ENCODE peak calls at places on chromosomes 1 and 21, in seven cellular contexts. Y is lung; K is MM.1S; N is CD4-positive, CD25-positive, alpha-beta regulatory T cell; Z is SK-N-SH; Q is left ventricle myocardium inferior; B is Peyer's patch. V is an unnamed sample. For H3K9me3, the result is how much of the 10 kb centered on the place peaks cover.

GRCh38 chr1:22712502-22713271 is 2.0 kb downstream of the EPHB2 start:
- DNase-seq in Y (no peak), N (no peak), B (peak), Q (no peak), Z (peak), K (peak), V (no peak)

GRCh38 chr1:111880866-111881837 is 108.3 kb downstream of the KCND3 start:
- DNase-seq in B (no peak), K (no peak), Y (no peak), Z (peak), Q (peak), N (no peak), V (no peak)

GRCh38 chr1:182051938-182052337 is 9.6 kb downstream of the ZNF648 start:
- DNase-seq in Z (no peak), Q (no peak), K (no peak), B (no peak), N (no peak), Y (no peak), V (no peak)

GRCh38 chr1:145960468-145961108 is 2.8 kb upstream of the LIX1L start:
- DNase-seq in B (peak), N (peak), Y (peak), K (no peak), Z (peak), Q (peak), V (peak)

GRCh38 chr1:224700915-224701531 is 84.9 kb downstream of the CNIH3 start:
- DNase-seq in N (no peak), K (peak), Z (peak), Q (no peak), Y (no peak), B (no peak), V (no peak)

GRCh38 chr1:182370532-182370931 is 21.1 kb downstream of the GLUL start:
- DNase-seq in Y (no peak), Q (no peak), N (no peak), B (no peak), K (no peak), Z (no peak), V (no peak)

GRCh38 chr1:27241677-27242076 is 7.2 kb downstream of the WDTC1 start:
- DNase-seq in B (no peak), K (no peak), Y (no peak), Q (no peak), N (no peak), Z (no peak), V (no peak)

GRCh38 chr1:113027008-113027407 is 46.0 kb upstream of the LRIG2 start:
- DNase-seq in N (no peak), Q (no peak), Y (no peak), Z (no peak), B (no peak), K (no peak), V (no peak)

GRCh38 chr1:161082483-161082882 is 6.9 kb downstream of the NECTIN4 start:
- DNase-seq in B (no peak), K (no peak), N (no peak), Z (no peak), Q (no peak), Y (no peak), V (no peak)

GRCh38 chr1:209513226-209513625 is 70.3 kb upstream of the CAMK1G start:
- DNase-seq in K (peak), Q (no peak), N (no peak), Z (peak), B (no peak), Y (no peak), V (no peak)

GRCh38 chr1:19990703-19991102 is 11.3 kb upstream of the PLA2G2A start:
- DNase-seq in Y (no peak), Q (no peak), K (no peak), Z (no peak), N (no peak), B (no peak), V (no peak)

GRCh38 chr1:222331340-222331739 is 216.6 kb downstream of the HHIPL2 start:
- DNase-seq in N (no peak), Z (no peak), K (no peak), Q (no peak), Y (no peak), B (no peak), V (no peak)

GRCh38 chr21:46142581-46143473 is 12.6 kb downstream of the FTCD start:
- DNase-seq in K (no peak), Z (no peak), Y (no peak), Q (no peak), B (no peak), N (peak), V (no peak)

DNA sequence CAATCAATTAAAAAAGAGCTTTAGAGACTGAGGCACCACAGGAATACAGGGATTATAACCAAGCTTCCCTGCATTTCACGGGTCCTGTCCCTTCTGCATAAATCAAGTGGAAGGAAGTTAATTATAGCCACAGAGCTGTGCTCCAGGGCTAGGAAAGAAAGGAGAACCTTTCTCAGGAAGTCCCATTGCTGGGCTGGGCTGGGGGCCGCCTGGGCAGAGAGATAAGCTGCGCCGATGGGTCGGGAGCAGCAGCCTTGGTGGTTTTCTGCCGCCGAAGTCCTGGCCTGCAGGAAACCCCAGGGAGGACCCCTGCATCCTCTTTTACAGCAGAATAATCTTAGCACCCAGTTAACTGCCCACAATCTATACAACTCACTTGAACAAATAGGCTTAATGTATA is 12.6 kb upstream of the CD34 start:
- DNase-seq in Y (no peak), Q (no peak), K (no peak), B (no peak), Z (no peak), N (no peak), V (no peak)
- H3K27ac ChIP-seq in Y (no peak), Q (peak), K (no peak), B (no peak), Z (no peak), N (no peak), V (no peak)

GRCh38 chr1:80566867-80567266 is 1233.9 kb upstream of the ADGRL2 start:
- DNase-seq in Y (no peak), N (no peak), K (no peak), Q (no peak), Z (no peak), B (no peak), V (no peak)

GRCh38 chr1:80566123-80566522 is 1234.6 kb upstream of the ADGRL2 start:
- DNase-seq in Y (no peak), K (no peak), Q (no peak), N (no peak), Z (no peak), B (no peak), V (no peak)

GRCh38 chr1:80565416-80565815 is 1235.3 kb upstream of the ADGRL2 start:
- DNase-seq in B (no peak), N (no peak), K (no peak), Q (no peak), Z (no peak), Y (no peak), V (no peak)
- H3K9me3 ChIP-seq in B (under half), N (under half), K (under half), Q (under half), Z (under half), Y (under half), V (under half)

GRCh38 chr21:34200288-34200905 is 127.0 kb downstream of the MRPS6 start:
- DNase-seq in B (no peak), N (no peak), Z (no peak), K (no peak), Y (no peak), Q (peak), V (no peak)

GRCh38 chr21:34202553-34203332 is 129.4 kb downstream of the MRPS6 start:
- DNase-seq in K (no peak), N (no peak), B (no peak), Z (peak), Y (no peak), Q (peak), V (no peak)

GRCh38 chr21:34199121-34199910 is 125.9 kb downstream of the MRPS6 start:
- DNase-seq in Q (no peak), K (no peak), Y (no peak), Z (no peak), B (no peak), N (no peak), V (no peak)

GRCh38 chr21:34201441-34201838 is 128.1 kb downstream of the MRPS6 start:
- DNase-seq in B (no peak), Q (no peak), K (no peak), Y (no peak), Z (no peak), N (no peak), V (no peak)

GRCh38 chr21:34201001-34201400 is 127.6 kb downstream of the MRPS6 start:
- DNase-seq in Q (no peak), K (no peak), Z (no peak), N (no peak), Y (no peak), B (no peak), V (no peak)
- H3K4me3 ChIP-seq in Q (no peak), K (no peak), Z (no peak), N (peak), Y (no peak), B (no peak), V (no peak)

DNA sequence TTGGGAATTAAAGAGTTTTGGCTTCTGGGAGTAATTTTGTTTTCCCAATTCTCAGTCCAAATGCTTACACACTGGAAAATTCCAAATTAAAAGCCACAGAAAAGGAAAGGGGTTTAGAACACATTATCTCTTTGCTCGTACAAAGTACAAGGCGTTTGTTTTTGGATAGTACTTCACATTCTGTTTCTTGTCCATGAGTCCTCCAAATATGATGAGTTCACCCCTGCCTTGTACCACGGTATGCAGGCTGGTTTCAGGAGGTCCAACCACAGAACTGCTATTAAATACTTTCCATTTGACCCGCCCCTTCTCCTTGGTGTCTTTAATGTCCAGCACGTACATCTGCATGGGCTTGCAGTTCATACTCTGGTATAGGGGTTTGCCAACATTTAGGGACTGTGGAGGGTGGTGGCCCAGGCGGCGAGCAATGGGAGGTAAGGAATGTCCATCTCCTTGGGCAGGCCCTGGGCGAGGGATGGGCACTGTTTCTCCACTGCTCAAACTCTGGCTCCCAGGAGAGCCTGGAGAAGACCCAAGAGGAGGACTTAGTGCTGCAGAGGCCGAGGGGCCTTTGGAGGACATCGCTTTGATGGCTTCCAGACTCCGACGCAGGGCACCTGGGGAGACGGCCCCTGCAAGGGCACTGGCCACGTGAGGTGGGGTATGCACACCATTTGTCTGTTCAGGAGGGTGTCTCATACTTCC is 13.7 kb upstream of the CPLANE2 start:
- DNase-seq in N (no peak), B (no peak), K (no peak), Q (no peak), Y (no peak), Z (no peak), V (no peak)
- H3K27ac ChIP-seq in N (no peak), B (peak), K (no peak), Q (peak), Y (no peak), Z (no peak), V (no peak)

DNA sequence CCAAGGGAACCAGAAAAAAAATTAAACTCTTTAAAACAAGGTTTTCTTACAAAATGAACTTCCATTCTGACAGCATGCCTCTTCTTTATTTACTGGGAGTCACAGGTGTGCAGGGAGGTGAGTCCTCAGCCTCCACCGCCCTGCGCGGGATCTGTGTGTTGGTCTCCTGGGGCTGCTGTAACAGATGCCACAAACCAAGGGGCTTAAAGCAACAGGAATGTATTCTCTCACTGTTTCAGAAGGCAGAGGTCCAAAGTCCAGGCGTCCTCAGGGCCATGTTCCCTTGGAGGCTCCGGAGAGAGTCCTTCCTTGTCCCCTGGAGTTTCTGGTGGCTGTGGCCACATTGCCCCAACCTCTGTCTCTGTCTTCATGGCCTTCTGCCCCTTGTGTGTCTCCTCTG is 123.6 kb upstream of the C1orf174 start:
- DNase-seq in Y (no peak), Z (no peak), B (no peak), Q (no peak), N (no peak), K (no peak), V (no peak)
- H3K9me3 ChIP-seq in Y (under half), Z (under half), B (under half), Q (under half), N (under half), K (under half), V (under half)

GRCh38 chr1:2373551-2374259 is 17.6 kb downstream of the MORN1 start:
- DNase-seq in B (no peak), Q (no peak), K (no peak), Z (peak), Y (no peak), N (no peak), V (no peak)
- H3K4me3 ChIP-seq in B (no peak), Q (no peak), K (no peak), Z (no peak), Y (no peak), N (no peak), V (no peak)